ENCODE peak calls at places on chromosome 5, in four cellular contexts. O is NCI-H524, Y is tibial artery, W is AG08395. Z is an unnamed sample.

GRCh38 chr5:141513021-141513626 is 24.2 kb downstream of the PCDHGC5 start:
- DNase-seq in O (no peak), Y (peak), W (no peak), Z (no peak)

GRCh38 chr5:56833325-56833724 is 18.0 kb downstream of the MAP3K1 start:
- DNase-seq in O (no peak), Y (no peak), W (no peak), Z (no peak)

GRCh38 chr5:31033295-31033694 is 160.2 kb upstream of the CDH6 start:
- DNase-seq in O (no peak), Y (no peak), W (no peak), Z (no peak)

GRCh38 chr5:124162782-124163532 is 583.5 kb downstream of the ZNF608 start:
- DNase-seq in O (no peak), Y (peak), W (no peak), Z (no peak)

GRCh38 chr5:89397096-89397495 is 514.1 kb upstream of the MEF2C start:
- DNase-seq in O (no peak), Y (no peak), W (no peak), Z (no peak)

GRCh38 chr5:94508421-94509148 is 109.8 kb downstream of the KIAA0825 start:
- DNase-seq in O (no peak), Y (no peak), W (peak), Z (peak)

GRCh38 chr5:151264113-151264512 is 11.1 kb downstream of the GM2A start:
- DNase-seq in O (no peak), Y (no peak), W (peak), Z (peak)

GRCh38 chr5:137497396-137498290 is 1.5 kb downstream of the SPOCK1 start:
- DNase-seq in O (peak), Y (no peak), W (no peak), Z (no peak)

GRCh38 chr5:115028557-115028956 is 141.2 kb downstream of the TRIM36 start:
- DNase-seq in O (no peak), Y (no peak), W (no peak), Z (no peak)

GRCh38 chr5:14730881-14731280 is 66.4 kb downstream of the OTULIN start:
- DNase-seq in O (no peak), Y (no peak), W (no peak), Z (no peak)

GRCh38 chr5:72525816-72526215 is 18.6 kb upstream of the ZNF366 start:
- DNase-seq in O (no peak), Y (no peak), W (peak), Z (peak)

GRCh38 chr5:50766042-50766441 is 99.6 kb downstream of the PARP8 start:
- DNase-seq in O (no peak), Y (no peak), W (no peak), Z (no peak)

GRCh38 chr5:134738963-134739661 is 764 bp downstream of the CAMLG start:
- DNase-seq in O (peak), Y (no peak), W (peak), Z (peak)

GRCh38 chr5:126359884-126360283 is 63.3 kb upstream of the GRAMD2B start:
- DNase-seq in O (no peak), Y (no peak), W (no peak), Z (no peak)

GRCh38 chr5:178738513-178738912 is 8.1 kb upstream of the ZNF354A start:
- DNase-seq in O (no peak), Y (no peak), W (no peak), Z (no peak)

GRCh38 chr5:163473613-163474243 is 13.3 kb downstream of the HMMR start:
- DNase-seq in O (no peak), Y (no peak), W (no peak), Z (no peak)

GRCh38 chr5:135979510-135979909 is 24.7 kb upstream of the LECT2 start:
- DNase-seq in O (no peak), Y (no peak), W (peak), Z (peak)

GRCh38 chr5:72510610-72511121 is 3.5 kb upstream of the ZNF366 start:
- DNase-seq in O (no peak), Y (peak), W (peak), Z (peak)

GRCh38 chr5:73625905-73626811 is at the start of gene ARHGEF28:
- DNase-seq in O (no peak), Y (peak), W (peak), Z (peak)

GRCh38 chr5:135651156-135651555 is 72.4 kb upstream of the CXCL14 start:
- DNase-seq in O (no peak), Y (no peak), W (no peak), Z (no peak)

GRCh38 chr5:110956280-110956912 is 115.1 kb upstream of the TSLP start:
- DNase-seq in O (peak), Y (no peak), W (no peak), Z (no peak)

GRCh38 chr5:82730862-82731261 is 346.3 kb downstream of the TMEM167A start:
- DNase-seq in O (no peak), Y (no peak), W (no peak), Z (no peak)

GRCh38 chr5:157342822-157343402 is 77.0 kb downstream of the CYFIP2 start:
- DNase-seq in O (no peak), Y (no peak), W (peak), Z (peak)

GRCh38 chr5:108504974-108505373 is 123.1 kb upstream of the FBXL17 start:
- DNase-seq in O (no peak), Y (no peak), W (no peak), Z (no peak)

GRCh38 chr5:122774861-122775712 is at the start of gene SNX2:
- DNase-seq in O (peak), Y (peak), W (peak), Z (peak)

GRCh38 chr5:14894748-14895147 is 23.2 kb upstream of the ANKH start:
- DNase-seq in O (no peak), Y (no peak), W (no peak), Z (no peak)

GRCh38 chr5:179870403-179870903 is 11.8 kb upstream of the MRNIP start:
- DNase-seq in O (peak), Y (no peak), W (no peak), Z (peak)

GRCh38 chr5:173495225-173495904 is 121.1 kb downstream of the BOD1 start:
- DNase-seq in O (no peak), Y (peak), W (peak), Z (peak)

GRCh38 chr5:94571415-94571814 is 47.0 kb downstream of the KIAA0825 start:
- DNase-seq in O (no peak), Y (no peak), W (no peak), Z (no peak)

GRCh38 chr5:114238771-114239313 is 123.0 kb upstream of the KCNN2 start:
- DNase-seq in O (no peak), Y (no peak), W (no peak), Z (no peak)

GRCh38 chr5:53041071-53041692 is 52.0 kb downstream of the ITGA2 start:
- DNase-seq in O (no peak), Y (no peak), W (no peak), Z (no peak)

GRCh38 chr5:168851902-168852321 is 272.7 kb upstream of the PANK3 start:
- DNase-seq in O (no peak), Y (no peak), W (peak), Z (no peak)

GRCh38 chr5:91103353-91104061 is 279.6 kb downstream of the ARRDC3 start:
- DNase-seq in O (no peak), Y (no peak), W (no peak), Z (peak)

GRCh38 chr5:138711816-138712215 is 41.4 kb upstream of the CTNNA1 start:
- DNase-seq in O (no peak), Y (no peak), W (no peak), Z (no peak)